ENCODE peak calls at places on chromosome 7, in four cellular contexts. B is endodermal cell, M is pancreas, A is cardiac muscle cell. F is an unnamed sample.
A peak's percentile ranks its signal among the peaks of the same experiment; 100 is the strongest.

GRCh38 chr7:116495737-116496136 is 3.8 kb upstream of the CAV2 start:
- DNase-seq in B (no peak), M (no peak), A (peak; percentile 73), F (no peak)

GRCh38 chr7:149355390-149356048 is 93.5 kb downstream of the ZNF783 start:
- DNase-seq in B (peak; percentile 88), M (no peak), A (no peak), F (no peak)

GRCh38 chr7:53119514-53119933 is 84.1 kb downstream of the POM121L12 start:
- DNase-seq in B (no peak), M (no peak), A (no peak), F (no peak)

GRCh38 chr7:124718032-124718766 is 47.4 kb downstream of the GPR37 start:
- DNase-seq in B (no peak), M (no peak), A (no peak), F (no peak)

GRCh38 chr7:2670720-2671391 is 17.1 kb upstream of the AMZ1 start:
- DNase-seq in B (peak; percentile 95), M (peak; percentile 85), A (peak; percentile 64), F (peak; percentile 70)

GRCh38 chr7:121101083-121101482 is 112.6 kb downstream of the CPED1 start:
- DNase-seq in B (no peak), M (no peak), A (no peak), F (no peak)

GRCh38 chr7:7183061-7183832 is 903 bp downstream of the C1GALT1 start:
- DNase-seq in B (peak; percentile 77), M (peak; percentile 85), A (peak; percentile 33), F (peak; percentile 70)

GRCh38 chr7:39746162-39746782 is 122.9 kb downstream of the RALA start:
- DNase-seq in B (peak; percentile 94), M (peak; percentile 71), A (peak; percentile 87), F (peak; percentile 81)

GRCh38 chr7:2232766-2233520 is at the start of gene MAD1L1:
- DNase-seq in B (peak; percentile 95), M (peak; percentile 96), A (peak; percentile 94), F (peak; percentile 95)

GRCh38 chr7:5420108-5420840 is 3.4 kb downstream of the TNRC18 start:
- DNase-seq in B (peak; percentile 59), M (peak; percentile 88), A (no peak), F (peak; percentile 46)

GRCh38 chr7:114426824-114427223 is 12.2 kb downstream of the FOXP2 start:
- DNase-seq in B (no peak), M (no peak), A (peak; percentile 60), F (no peak)

GRCh38 chr7:108603922-108604684 is 34.4 kb downstream of the DNAJB9 start:
- DNase-seq in B (no peak), M (no peak), A (no peak), F (no peak)

GRCh38 chr7:149147730-149148653 is 739 bp downstream of the ZNF398 start:
- DNase-seq in B (peak; percentile 81), M (peak; percentile 85), A (peak; percentile 53), F (peak; percentile 66)

GRCh38 chr7:80722596-80723141 is 84.2 kb downstream of the CD36 start:
- DNase-seq in B (peak; percentile 66), M (no peak), A (peak; percentile 98), F (peak; percentile 76)

GRCh38 chr7:121101621-121102020 is 113.1 kb downstream of the CPED1 start:
- DNase-seq in B (peak; percentile 54), M (no peak), A (no peak), F (no peak)

GRCh38 chr7:116653646-116654045 is 18.4 kb upstream of the MET start:
- DNase-seq in B (no peak), M (no peak), A (no peak), F (no peak)

GRCh38 chr7:101688995-101689907 is 60.2 kb upstream of the MYL10 start:
- DNase-seq in B (no peak), M (no peak), A (no peak), F (no peak)

GRCh38 chr7:106524690-106525059 is 136.3 kb downstream of the CCDC71L start:
- DNase-seq in B (no peak), M (no peak), A (no peak), F (no peak)

GRCh38 chr7:39386718-39387117 is 179.5 kb upstream of the YAE1 start:
- DNase-seq in B (peak; percentile 60), M (no peak), A (no peak), F (no peak)

GRCh38 chr7:54967384-54967783 is 51.4 kb upstream of the EGFR start:
- DNase-seq in B (no peak), M (no peak), A (no peak), F (no peak)
- H3K27ac ChIP-seq in B (no peak overlapping the region), M (peak overlapping the region; percentile 8), A (no peak overlapping the region), F (no peak overlapping the region)

DNA sequence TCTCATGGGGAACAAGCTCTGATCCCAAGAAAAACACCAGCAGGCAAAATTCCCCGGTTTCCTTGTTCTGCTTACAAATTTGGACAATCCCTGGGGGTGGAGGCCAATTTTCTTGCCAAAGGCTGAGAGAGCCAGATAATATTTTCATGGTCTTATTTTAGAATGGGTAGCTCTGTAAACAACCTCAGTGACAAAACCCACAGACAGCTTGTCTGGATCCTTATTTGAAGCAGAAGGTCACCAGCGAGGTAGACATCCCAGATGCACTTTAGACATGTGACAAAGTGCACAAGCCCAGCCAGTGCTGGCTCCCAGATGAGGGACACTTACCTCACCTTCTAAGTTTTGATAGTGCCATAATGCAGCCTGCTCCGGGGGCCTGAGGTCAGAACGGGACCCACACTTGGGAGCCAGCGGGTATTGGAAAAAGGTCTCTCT is 102.6 kb upstream of the DDC start:
- DNase-seq in B (no peak), M (no peak), A (peak; percentile 47), F (peak; percentile 50)
- H3K27ac ChIP-seq in B (no peak overlapping the region), M (peak overlapping the region; percentile 41), A (no peak overlapping the region), F (peak overlapping the region; percentile 91)

GRCh38 chr7:78134256-78134655 is 335.7 kb downstream of the PHTF2 start:
- DNase-seq in B (no peak), M (no peak), A (peak; percentile 62), F (no peak)
- H3K27ac ChIP-seq in B (no peak overlapping the region), M (no peak overlapping the region), A (no peak overlapping the region), F (no peak overlapping the region)

DNA sequence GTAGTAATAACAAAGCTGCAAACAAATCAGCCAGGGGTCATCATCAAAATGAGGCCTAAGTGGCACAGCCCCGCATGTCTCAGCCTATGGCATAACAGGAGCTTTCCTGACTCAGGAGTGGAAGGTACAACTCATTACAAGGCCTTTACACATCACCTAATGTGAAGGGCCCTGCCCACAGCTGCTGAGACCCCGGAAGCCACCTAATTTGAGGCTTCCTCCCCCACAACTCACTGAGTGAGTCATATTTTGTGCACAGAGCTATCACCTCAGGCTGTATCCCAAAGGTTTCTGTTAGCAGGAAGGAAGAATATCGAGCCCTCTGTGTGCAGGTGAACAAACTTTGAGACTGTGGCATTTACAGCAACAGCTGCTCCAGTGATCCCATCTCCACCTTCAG is 20.5 kb downstream of the HTR5A start:
- DNase-seq in B (no peak), M (no peak), A (no peak), F (no peak)
- H3K27ac ChIP-seq in B (no peak overlapping the region), M (no peak overlapping the region), A (no peak overlapping the region), F (no peak overlapping the region)

GRCh38 chr7:44062903-44063295 is 2.5 kb downstream of the PGAM2 start:
- DNase-seq in B (no peak), M (no peak), A (no peak), F (peak; percentile 69)

GRCh38 chr7:44060091-44060947 is 5.0 kb downstream of the PGAM2 start:
- DNase-seq in B (no peak), M (peak; percentile 43), A (no peak), F (peak; percentile 36)

GRCh38 chr7:44062180-44062902 is 3.0 kb downstream of the PGAM2 start:
- DNase-seq in B (no peak), M (peak; percentile 79), A (no peak), F (peak; percentile 68)

GRCh38 chr7:44060948-44061644 is 4.3 kb downstream of the PGAM2 start:
- DNase-seq in B (no peak), M (peak; percentile 44), A (no peak), F (peak; percentile 24)

DNA sequence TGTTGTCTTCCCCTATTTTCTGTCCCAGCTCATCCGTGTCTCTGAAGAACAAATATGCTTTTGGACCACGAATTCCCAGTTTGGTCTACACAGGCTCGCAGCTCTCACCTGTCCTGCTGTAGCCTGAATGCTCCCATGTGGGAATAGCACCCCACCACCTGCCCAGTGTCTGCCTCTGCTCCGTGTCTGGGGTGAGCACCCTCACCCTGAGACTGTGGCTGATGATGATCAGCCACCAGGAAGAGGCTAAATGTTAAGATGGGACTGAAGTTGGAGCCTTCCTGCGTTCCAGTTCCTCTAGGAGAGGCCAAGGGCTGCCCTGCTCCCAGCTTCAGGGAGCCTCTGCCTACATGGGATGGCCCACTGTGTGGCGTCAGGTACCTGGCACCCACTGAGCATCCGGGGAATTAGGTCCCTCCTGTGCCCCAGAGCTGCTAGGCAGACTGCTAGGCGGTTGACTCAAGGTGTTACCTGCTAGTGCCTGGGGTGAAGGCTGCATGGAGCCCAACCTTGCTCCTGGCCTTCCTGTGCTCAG is 3.7 kb downstream of the PGAM2 start:
- DNase-seq in B (no peak), M (no peak), A (no peak), F (peak; percentile 19)
- H3K27ac ChIP-seq in B (no peak overlapping the region), M (no peak overlapping the region), A (peak overlapping the region; percentile 78), F (peak overlapping the region; percentile 53)

F was measured in psoas muscle.